ENCODE peak calls at places on chromosome 19, in seven cellular contexts. One of them, this sample, is unnamed.

GRCh38 chr19:18194554-18195238 is 1.7 kb downstream of the MPV17L2 start:
- DNase-seq in activated T-helper 1 cell treated with anti-CD3 and anti-CD28 coated beads, Interleukin-12 subunit alpha, Interleukin-12 subunit beta, Interleukin-2, Interleukin-4 antibody, amounts not matched to agents 30 ng/mL and 10 ng/mL and 1 ng/mL, durations not matched to agents 14 hours and 24 hours and 36 hours: no peak
- DNase-seq in posterior cingulate gyrus: no peak
- DNase-seq in mammary epithelial cell: no peak
- DNase-seq in NCI-H1105 treated with DMSO at 0.1 percent for 48 hours: no peak
- DNase-seq in KG1: no peak
- DNase-seq in frontal cortex: no peak
- DNase-seq in this sample: peak

GRCh38 chr19:11020423-11020822 is 59.6 kb downstream of the SMARCA4 start:
- DNase-seq in activated T-helper 1 cell treated with anti-CD3 and anti-CD28 coated beads, Interleukin-12 subunit alpha, Interleukin-12 subunit beta, Interleukin-2, Interleukin-4 antibody, amounts not matched to agents 30 ng/mL and 10 ng/mL and 1 ng/mL, durations not matched to agents 14 hours and 24 hours and 36 hours: no peak
- DNase-seq in posterior cingulate gyrus: no peak
- DNase-seq in mammary epithelial cell: no peak
- DNase-seq in NCI-H1105 treated with DMSO at 0.1 percent for 48 hours: no peak
- DNase-seq in KG1: no peak
- DNase-seq in frontal cortex: no peak
- DNase-seq in this sample: no peak

GRCh38 chr19:31718041-31718440 is 368.8 kb upstream of the TSHZ3 start:
- DNase-seq in activated T-helper 1 cell treated with anti-CD3 and anti-CD28 coated beads, Interleukin-12 subunit alpha, Interleukin-12 subunit beta, Interleukin-2, Interleukin-4 antibody, amounts not matched to agents 30 ng/mL and 10 ng/mL and 1 ng/mL, durations not matched to agents 14 hours and 24 hours and 36 hours: no peak
- DNase-seq in posterior cingulate gyrus: no peak
- DNase-seq in mammary epithelial cell: peak
- DNase-seq in NCI-H1105 treated with DMSO at 0.1 percent for 48 hours: no peak
- DNase-seq in KG1: no peak
- DNase-seq in frontal cortex: no peak
- DNase-seq in this sample: no peak

GRCh38 chr19:41886761-41887710 is 4.1 kb downstream of the ARHGEF1 start:
- DNase-seq in activated T-helper 1 cell treated with anti-CD3 and anti-CD28 coated beads, Interleukin-12 subunit alpha, Interleukin-12 subunit beta, Interleukin-2, Interleukin-4 antibody, amounts not matched to agents 30 ng/mL and 10 ng/mL and 1 ng/mL, durations not matched to agents 14 hours and 24 hours and 36 hours: peak
- DNase-seq in posterior cingulate gyrus: no peak
- DNase-seq in mammary epithelial cell: peak
- DNase-seq in NCI-H1105 treated with DMSO at 0.1 percent for 48 hours: no peak
- DNase-seq in KG1: peak
- DNase-seq in frontal cortex: no peak
- DNase-seq in this sample: no peak

GRCh38 chr19:12035220-12036172 is at the start of gene ZNF433:
- DNase-seq in activated T-helper 1 cell treated with anti-CD3 and anti-CD28 coated beads, Interleukin-12 subunit alpha, Interleukin-12 subunit beta, Interleukin-2, Interleukin-4 antibody, amounts not matched to agents 30 ng/mL and 10 ng/mL and 1 ng/mL, durations not matched to agents 14 hours and 24 hours and 36 hours: peak
- DNase-seq in posterior cingulate gyrus: peak
- DNase-seq in mammary epithelial cell: peak
- DNase-seq in NCI-H1105 treated with DMSO at 0.1 percent for 48 hours: peak
- DNase-seq in KG1: peak
- DNase-seq in frontal cortex: peak
- DNase-seq in this sample: peak

GRCh38 chr19:6225232-6225635 is 54.5 kb downstream of the MLLT1 start:
- DNase-seq in activated T-helper 1 cell treated with anti-CD3 and anti-CD28 coated beads, Interleukin-12 subunit alpha, Interleukin-12 subunit beta, Interleukin-2, Interleukin-4 antibody, amounts not matched to agents 30 ng/mL and 10 ng/mL and 1 ng/mL, durations not matched to agents 14 hours and 24 hours and 36 hours: no peak
- DNase-seq in posterior cingulate gyrus: no peak
- DNase-seq in mammary epithelial cell: no peak
- DNase-seq in NCI-H1105 treated with DMSO at 0.1 percent for 48 hours: no peak
- DNase-seq in KG1: no peak
- DNase-seq in frontal cortex: no peak
- DNase-seq in this sample: no peak

GRCh38 chr19:8552810-8553209 is 24.4 kb downstream of the MYO1F start:
- DNase-seq in activated T-helper 1 cell treated with anti-CD3 and anti-CD28 coated beads, Interleukin-12 subunit alpha, Interleukin-12 subunit beta, Interleukin-2, Interleukin-4 antibody, amounts not matched to agents 30 ng/mL and 10 ng/mL and 1 ng/mL, durations not matched to agents 14 hours and 24 hours and 36 hours: no peak
- DNase-seq in posterior cingulate gyrus: no peak
- DNase-seq in mammary epithelial cell: peak
- DNase-seq in NCI-H1105 treated with DMSO at 0.1 percent for 48 hours: peak
- DNase-seq in KG1: no peak
- DNase-seq in frontal cortex: no peak
- DNase-seq in this sample: peak

GRCh38 chr19:10551698-10552301 is 8.1 kb downstream of the ATG4D start:
- DNase-seq in activated T-helper 1 cell treated with anti-CD3 and anti-CD28 coated beads, Interleukin-12 subunit alpha, Interleukin-12 subunit beta, Interleukin-2, Interleukin-4 antibody, amounts not matched to agents 30 ng/mL and 10 ng/mL and 1 ng/mL, durations not matched to agents 14 hours and 24 hours and 36 hours: no peak
- DNase-seq in posterior cingulate gyrus: no peak
- DNase-seq in mammary epithelial cell: peak
- DNase-seq in NCI-H1105 treated with DMSO at 0.1 percent for 48 hours: no peak
- DNase-seq in KG1: peak
- DNase-seq in frontal cortex: no peak
- DNase-seq in this sample: no peak

GRCh38 chr19:9531933-9532332 is 6.5 kb downstream of the ZNF426 start:
- DNase-seq in activated T-helper 1 cell treated with anti-CD3 and anti-CD28 coated beads, Interleukin-12 subunit alpha, Interleukin-12 subunit beta, Interleukin-2, Interleukin-4 antibody, amounts not matched to agents 30 ng/mL and 10 ng/mL and 1 ng/mL, durations not matched to agents 14 hours and 24 hours and 36 hours: no peak
- DNase-seq in posterior cingulate gyrus: no peak
- DNase-seq in mammary epithelial cell: peak
- DNase-seq in NCI-H1105 treated with DMSO at 0.1 percent for 48 hours: no peak
- DNase-seq in KG1: no peak
- DNase-seq in frontal cortex: no peak
- DNase-seq in this sample: peak